ENCODE peak calls at places on chromosomes 5 and 9, in eight cellular contexts. N is thyroid gland, X is adrenal gland, A is HCT116, H is stomach, R is Peyer's patch, U is tibial nerve, V is body of pancreas. Q is an unnamed sample.

GRCh38 chr5:181052928-181053759 is 13.1 kb downstream of the BTNL9 start:
- DNase-seq in V (peak; percentile 26), U (no peak), X (no peak), H (no peak), R (no peak), N (no peak), A (no peak), Q (no peak)

GRCh38 chr9:37715260-37715659 is 38.3 kb upstream of the TRMT10B start:
- DNase-seq in U (no peak), V (no peak), H (no peak), N (no peak), X (no peak), R (no peak), A (no peak), Q (no peak)

GRCh38 chr9:18544456-18544855 is 70.5 kb downstream of the ADAMTSL1 start:
- DNase-seq in H (no peak), V (no peak), U (no peak), X (no peak), N (no peak), A (no peak), R (no peak), Q (no peak)

GRCh38 chr5:71877511-71877910 is 158.4 kb downstream of the CARTPT start:
- DNase-seq in A (no peak), R (no peak), H (no peak), V (no peak), N (no peak), X (no peak), U (no peak), Q (no peak)

GRCh38 chr5:3036041-3036440 is 284.6 kb upstream of the IRX2 start:
- DNase-seq in U (no peak), V (no peak), A (no peak), R (no peak), N (no peak), H (no peak), X (no peak), Q (no peak)

GRCh38 chr5:178651046-178651810 is 24.4 kb upstream of the CLK4 start:
- DNase-seq in H (no peak), V (no peak), R (no peak), A (no peak), U (no peak), X (no peak), N (no peak), Q (no peak)

GRCh38 chr5:124661317-124662141 is 84.9 kb downstream of the ZNF608 start:
- DNase-seq in V (peak; percentile 48), A (peak; percentile 81), X (no peak), R (peak; percentile 55), N (peak; percentile 63), U (no peak), H (peak; percentile 37), Q (no peak)

GRCh38 chr5:76808142-76808691 is 10.6 kb upstream of the F2RL1 start:
- DNase-seq in H (no peak), X (no peak), V (no peak), U (no peak), A (no peak), R (no peak), N (peak; percentile 42), Q (no peak)

GRCh38 chr9:95109456-95109855 is 208.1 kb downstream of the FANCC start:
- DNase-seq in R (no peak), H (no peak), N (no peak), U (no peak), A (no peak), V (no peak), X (no peak), Q (peak; percentile 58)

GRCh38 chr9:98300611-98301010 is 45.2 kb upstream of the TBC1D2 start:
- DNase-seq in X (no peak), R (no peak), V (no peak), N (no peak), A (no peak), U (no peak), H (no peak), Q (no peak)

GRCh38 chr9:135230817-135231520 is 143.5 kb downstream of the OLFM1 start:
- DNase-seq in X (no peak), N (no peak), U (no peak), A (no peak), V (peak; percentile 7), R (no peak), H (no peak), Q (peak; percentile 44)

GRCh38 chr5:3121813-3122212 is 370.3 kb upstream of the IRX2 start:
- DNase-seq in V (no peak), R (no peak), H (no peak), A (no peak), N (no peak), X (no peak), U (no peak), Q (no peak)

GRCh38 chr5:141817631-141818030 is 60.6 kb downstream of the PCDH1 start:
- DNase-seq in X (no peak), A (no peak), N (no peak), U (no peak), H (no peak), R (no peak), V (no peak), Q (no peak)

GRCh38 chr5:167730121-167730520 is 561.3 kb upstream of the WWC1 start:
- DNase-seq in U (no peak), A (no peak), V (no peak), R (no peak), H (no peak), N (no peak), X (no peak), Q (no peak)

GRCh38 chr5:135040331-135041144 is 6.5 kb upstream of the PITX1 start:
- DNase-seq in X (no peak), A (no peak), U (no peak), N (no peak), V (no peak), H (no peak), R (no peak), Q (no peak)

GRCh38 chr9:23771746-23772145 is 54.3 kb downstream of the ELAVL2 start:
- DNase-seq in H (no peak), X (no peak), U (no peak), V (no peak), A (no peak), N (no peak), R (no peak), Q (no peak)

GRCh38 chr9:23772384-23772783 is 53.7 kb downstream of the ELAVL2 start:
- DNase-seq in H (no peak), X (no peak), U (no peak), R (no peak), N (no peak), A (no peak), V (no peak), Q (no peak)

GRCh38 chr9:23766613-23767012 is 59.4 kb downstream of the ELAVL2 start:
- DNase-seq in U (no peak), X (no peak), N (no peak), A (no peak), H (no peak), R (no peak), V (no peak), Q (no peak)

GRCh38 chr9:23768861-23769260 is 57.2 kb downstream of the ELAVL2 start:
- DNase-seq in X (no peak), U (no peak), V (no peak), H (no peak), R (no peak), N (no peak), A (no peak), Q (no peak)

GRCh38 chr9:23769307-23769935 is 56.6 kb downstream of the ELAVL2 start:
- DNase-seq in U (no peak), N (no peak), V (no peak), X (no peak), A (no peak), H (no peak), R (no peak), Q (no peak)
- H3K4me3 ChIP-seq in U (no peak overlapping the region), N (no peak overlapping the region), V (no peak overlapping the region), X (no peak overlapping the region), A (no peak overlapping the region), H (no peak overlapping the region), R (no peak overlapping the region), Q (no peak overlapping the region)

GRCh38 chr9:136723362-136723976 is 11.1 kb downstream of the DIPK1B start:
- DNase-seq in V (no peak), N (no peak), X (no peak), A (no peak), U (no peak), R (no peak), H (no peak), Q (no peak)
- TF ChIP-seq POLR2A in V (no peak), N (no peak), X (no peak), A (no peak), U (no peak), R (no peak), H (no peak), Q (no peak)

GRCh38 chr9:89309608-89310485 is 1.1 kb upstream of the CKS2 start:
- DNase-seq in V (peak; percentile 13), X (no peak), A (peak; percentile 41), H (no peak), N (no peak), U (no peak), R (peak; percentile 52), Q (no peak)

GRCh38 chr9:89310486-89311345 is at the start of gene CKS2:
- DNase-seq in R (peak; percentile 100), U (peak; percentile 99), X (peak; percentile 100), H (peak; percentile 100), N (peak; percentile 100), V (peak; percentile 100), A (peak; percentile 100), Q (peak; percentile 100)

GRCh38 chr9:89309166-89309565 is 1.8 kb upstream of the CKS2 start:
- DNase-seq in U (no peak), R (no peak), V (no peak), H (no peak), N (no peak), X (no peak), A (no peak), Q (no peak)

GRCh38 chr9:89304479-89305188 is 6.4 kb upstream of the CKS2 start:
- DNase-seq in V (no peak), U (no peak), X (no peak), A (no peak), N (no peak), R (no peak), H (no peak), Q (no peak)

GRCh38 chr9:89305868-89306267 is 5.1 kb upstream of the CKS2 start:
- DNase-seq in N (no peak), H (no peak), V (no peak), R (no peak), A (no peak), X (no peak), U (no peak), Q (no peak)
- H3K4me1 ChIP-seq in N (peaks cover 17% of the 10 kb centered on the region), H (peaks cover 8% of the 10 kb centered on the region), V (peaks cover 8% of the 10 kb centered on the region), R (no peaks in the 10 kb centered on the region), A (peaks cover 5% of the 10 kb centered on the region), X (peaks cover 8% of the 10 kb centered on the region), U (peaks cover 14% of the 10 kb centered on the region), Q (peaks cover 10% of the 10 kb centered on the region)

DNA sequence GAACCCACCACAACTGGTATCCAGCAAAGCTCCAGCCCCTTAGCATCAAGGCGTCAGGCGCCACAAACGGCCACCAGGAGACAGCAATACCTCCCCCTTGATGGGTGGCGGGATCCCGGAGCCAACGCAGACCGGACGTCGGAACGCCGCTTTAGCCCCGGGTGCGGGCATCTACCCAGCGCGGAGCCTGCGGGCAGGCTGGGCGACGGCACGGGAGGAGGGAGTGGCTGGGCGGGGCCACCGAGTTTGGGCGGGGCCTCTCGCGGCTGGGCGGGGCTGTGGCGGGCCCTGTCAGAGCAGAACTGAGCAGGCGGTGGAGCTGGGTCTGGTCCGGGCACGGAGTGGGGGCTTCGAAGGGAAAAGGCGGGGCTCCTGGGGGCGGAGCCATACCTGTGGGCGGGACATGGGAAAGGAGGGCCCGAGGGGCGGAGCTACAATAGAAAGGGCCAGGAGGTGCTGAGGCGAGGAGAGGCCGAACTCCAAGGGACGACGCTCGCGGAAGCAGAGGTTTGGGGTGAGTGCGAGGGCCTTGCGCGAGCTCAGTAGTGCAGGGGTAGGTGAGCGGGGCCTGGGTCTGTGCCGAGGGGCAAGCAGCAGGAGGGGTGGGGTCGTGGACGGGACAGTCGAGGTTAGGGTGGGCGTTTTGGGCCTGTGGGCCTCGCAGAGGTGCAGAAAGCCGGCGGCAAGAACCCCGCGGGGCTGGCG is 40.2 kb upstream of the GARNL3 start:
- DNase-seq in N (peak; percentile 92), R (peak; percentile 96), H (peak; percentile 94), U (peak; percentile 88), V (peak; percentile 91), A (peak; percentile 85), X (peak; percentile 97), Q (peak; percentile 97)
- H3K4me3 ChIP-seq in N (peak overlapping the region; percentile 53), R (peak overlapping the region; percentile 85), H (peak overlapping the region; percentile 77), U (peak overlapping the region; percentile 73), V (no peak overlapping the region), A (peak overlapping the region; percentile 56), X (no peak overlapping the region), Q (peak overlapping the region; percentile 72)

Q was measured in sigmoid colon.